ENCODE peak calls at places on chromosomes 12 and 14, in nine cellular contexts. One of them, this sample, is unnamed.

GRCh38 chr14:28629328-28630004 is 137.1 kb upstream of the FOXG1 start:
- DNase-seq in HepG2: no peak
- DNase-seq in GM12891: no peak
- DNase-seq in K562: no peak
- DNase-seq in breast epithelium: no peak
- DNase-seq in Panc1: no peak
- DNase-seq in stomach: no peak
- DNase-seq in suprapubic skin: no peak
- DNase-seq in GM23338: no peak
- DNase-seq in this sample: no peak

GRCh38 chr14:25108959-25109358 is 59.0 kb upstream of the STXBP6 start:
- DNase-seq in GM23338: no peak
- DNase-seq in breast epithelium: no peak
- DNase-seq in Panc1: no peak
- DNase-seq in HepG2: peak
- DNase-seq in stomach: peak
- DNase-seq in K562: no peak
- DNase-seq in suprapubic skin: no peak
- DNase-seq in GM12891: no peak
- DNase-seq in this sample: no peak

GRCh38 chr12:121404734-121405133 is 4.8 kb downstream of the RNF34 start:
- DNase-seq in stomach: peak
- DNase-seq in HepG2: peak
- DNase-seq in K562: no peak
- DNase-seq in GM12891: no peak
- DNase-seq in GM23338: no peak
- DNase-seq in suprapubic skin: no peak
- DNase-seq in Panc1: no peak
- DNase-seq in breast epithelium: peak
- DNase-seq in this sample: no peak

GRCh38 chr12:62191747-62192485 is 68.3 kb upstream of the USP15 start:
- DNase-seq in K562: no peak
- DNase-seq in GM23338: peak
- DNase-seq in stomach: no peak
- DNase-seq in GM12891: peak
- DNase-seq in HepG2: no peak
- DNase-seq in breast epithelium: no peak
- DNase-seq in Panc1: no peak
- DNase-seq in suprapubic skin: peak
- DNase-seq in this sample: peak

GRCh38 chr14:22978873-22979671 is 3.3 kb downstream of the AJUBA start:
- DNase-seq in stomach: no peak
- DNase-seq in GM23338: no peak
- DNase-seq in breast epithelium: no peak
- DNase-seq in Panc1: no peak
- DNase-seq in K562: no peak
- DNase-seq in HepG2: no peak
- DNase-seq in suprapubic skin: peak
- DNase-seq in GM12891: no peak
- DNase-seq in this sample: no peak

GRCh38 chr14:55332654-55333570 is 61.7 kb downstream of the FBXO34 start:
- DNase-seq in K562: no peak
- DNase-seq in HepG2: no peak
- DNase-seq in GM23338: no peak
- DNase-seq in stomach: no peak
- DNase-seq in breast epithelium: no peak
- DNase-seq in GM12891: no peak
- DNase-seq in suprapubic skin: no peak
- DNase-seq in Panc1: no peak
- DNase-seq in this sample: no peak

GRCh38 chr14:31970744-31971143 is 106.4 kb upstream of the ARHGAP5 start:
- DNase-seq in HepG2: no peak
- DNase-seq in stomach: no peak
- DNase-seq in suprapubic skin: no peak
- DNase-seq in breast epithelium: no peak
- DNase-seq in GM12891: no peak
- DNase-seq in GM23338: no peak
- DNase-seq in Panc1: no peak
- DNase-seq in K562: no peak
- DNase-seq in this sample: no peak

GRCh38 chr14:35402323-35403084 is 2.0 kb downstream of the NFKBIA start:
- DNase-seq in K562: no peak
- DNase-seq in Panc1: no peak
- DNase-seq in HepG2: no peak
- DNase-seq in GM12891: no peak
- DNase-seq in GM23338: no peak
- DNase-seq in stomach: no peak
- DNase-seq in suprapubic skin: no peak
- DNase-seq in breast epithelium: no peak
- DNase-seq in this sample: peak

GRCh38 chr12:1769809-1770494 is 50.4 kb upstream of the LRTM2 start:
- DNase-seq in K562: no peak
- DNase-seq in stomach: no peak
- DNase-seq in breast epithelium: no peak
- DNase-seq in HepG2: peak
- DNase-seq in suprapubic skin: no peak
- DNase-seq in Panc1: no peak
- DNase-seq in GM12891: no peak
- DNase-seq in GM23338: no peak
- DNase-seq in this sample: no peak

DNA sequence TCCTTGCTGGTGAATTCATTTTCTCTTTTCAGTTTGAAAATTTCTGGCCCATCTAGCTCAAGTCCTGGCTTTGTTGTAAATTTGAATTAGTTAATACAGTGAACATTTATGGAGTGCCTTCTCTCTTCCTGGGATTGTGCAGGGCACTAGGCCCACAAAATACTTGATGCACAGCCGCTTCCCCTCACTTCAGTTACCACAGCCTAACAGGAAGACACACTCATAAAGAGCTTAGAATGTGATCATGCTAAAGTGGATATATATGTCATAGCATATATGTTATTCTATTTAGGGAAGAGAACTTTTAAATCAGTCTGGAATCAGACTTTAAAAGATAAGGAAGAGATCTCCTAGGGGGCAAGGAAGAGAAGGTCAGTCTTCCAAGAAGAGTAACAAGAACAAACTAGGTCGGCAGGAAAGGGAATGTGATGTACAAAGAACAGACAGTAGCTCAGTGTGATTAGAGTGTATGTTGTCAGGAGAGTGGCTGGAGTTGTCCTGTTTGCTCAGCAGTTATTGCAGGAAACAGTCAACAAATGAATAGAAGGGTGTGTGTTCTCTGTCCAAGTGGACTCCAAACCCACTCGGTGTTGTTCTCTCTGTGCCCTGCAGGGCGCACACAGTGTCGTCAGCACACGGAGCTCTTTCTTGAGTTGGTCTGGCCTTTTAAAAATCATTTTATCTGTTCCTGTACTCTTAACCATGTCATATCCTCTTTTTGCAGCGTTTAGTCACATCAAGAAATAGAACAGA is 74.4 kb downstream of the DAAM1 start:
- DNase-seq in K562: peak
- DNase-seq in suprapubic skin: no peak
- DNase-seq in GM23338: peak
- DNase-seq in breast epithelium: no peak
- DNase-seq in Panc1: no peak
- DNase-seq in HepG2: peak
- DNase-seq in stomach: no peak
- DNase-seq in GM12891: no peak
- DNase-seq in this sample: no peak
- TF ChIP-seq POLR2AphosphoS5 in K562: no peak
- TF ChIP-seq POLR2AphosphoS5 in suprapubic skin: no peak
- TF ChIP-seq POLR2AphosphoS5 in GM23338: no peak
- TF ChIP-seq POLR2AphosphoS5 in breast epithelium: no peak
- TF ChIP-seq POLR2AphosphoS5 in Panc1: no peak
- TF ChIP-seq POLR2AphosphoS5 in HepG2: no peak
- TF ChIP-seq POLR2AphosphoS5 in stomach: no peak
- TF ChIP-seq POLR2AphosphoS5 in GM12891: no peak
- TF ChIP-seq POLR2AphosphoS5 in this sample: no peak

DNA sequence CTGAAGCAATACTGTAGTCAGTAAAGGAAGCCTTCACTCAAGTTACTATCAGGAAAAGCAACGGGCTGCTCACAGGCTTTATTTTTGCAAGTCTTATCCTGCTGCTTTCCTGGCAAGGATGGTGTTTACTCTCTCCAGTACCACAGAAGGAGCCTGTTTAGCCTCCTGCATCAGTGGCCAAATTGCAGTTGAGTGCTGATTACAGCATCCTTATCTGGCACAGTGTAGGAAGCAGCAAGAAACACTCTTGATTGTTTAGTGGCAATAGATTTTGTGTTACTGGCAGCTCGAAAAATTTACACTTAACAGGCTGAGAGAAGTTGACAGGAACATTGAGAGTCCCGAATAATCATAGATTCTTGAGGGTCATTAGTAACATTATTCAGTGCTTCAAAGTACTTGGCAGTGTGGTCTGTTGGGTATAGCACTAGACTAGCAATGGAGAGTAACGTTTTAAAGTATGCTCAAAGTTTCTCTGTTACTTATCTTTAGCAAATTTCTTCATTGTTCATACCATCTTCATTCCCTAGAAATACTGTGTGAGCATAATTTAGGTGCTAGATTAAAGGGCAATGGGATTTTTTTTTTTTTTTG is 11.7 kb downstream of the TULP3 start:
- DNase-seq in suprapubic skin: no peak
- DNase-seq in GM12891: no peak
- DNase-seq in GM23338: no peak
- DNase-seq in stomach: peak
- DNase-seq in Panc1: no peak
- DNase-seq in K562: no peak
- DNase-seq in breast epithelium: no peak
- DNase-seq in HepG2: no peak
- DNase-seq in this sample: peak
- TF ChIP-seq POLR2AphosphoS5 in suprapubic skin: no peak
- TF ChIP-seq POLR2AphosphoS5 in GM12891: no peak
- TF ChIP-seq POLR2AphosphoS5 in GM23338: no peak
- TF ChIP-seq POLR2AphosphoS5 in stomach: peak
- TF ChIP-seq POLR2AphosphoS5 in Panc1: no peak
- TF ChIP-seq POLR2AphosphoS5 in K562: no peak
- TF ChIP-seq POLR2AphosphoS5 in breast epithelium: no peak
- TF ChIP-seq POLR2AphosphoS5 in HepG2: no peak
- TF ChIP-seq POLR2AphosphoS5 in this sample: no peak

GRCh38 chr12:109890620-109891019 is 9.5 kb upstream of the TCHP start:
- DNase-seq in GM12891: no peak
- DNase-seq in Panc1: no peak
- DNase-seq in stomach: no peak
- DNase-seq in K562: no peak
- DNase-seq in breast epithelium: no peak
- DNase-seq in GM23338: no peak
- DNase-seq in suprapubic skin: no peak
- DNase-seq in HepG2: no peak
- DNase-seq in this sample: no peak

GRCh38 chr12:109892748-109893147 is 7.3 kb upstream of the TCHP start:
- DNase-seq in suprapubic skin: no peak
- DNase-seq in breast epithelium: no peak
- DNase-seq in Panc1: no peak
- DNase-seq in K562: no peak
- DNase-seq in GM23338: no peak
- DNase-seq in stomach: no peak
- DNase-seq in HepG2: no peak
- DNase-seq in GM12891: no peak
- DNase-seq in this sample: no peak

GRCh38 chr12:109892165-109892715 is 7.8 kb upstream of the TCHP start:
- DNase-seq in stomach: no peak
- DNase-seq in GM12891: no peak
- DNase-seq in Panc1: no peak
- DNase-seq in HepG2: no peak
- DNase-seq in breast epithelium: no peak
- DNase-seq in K562: no peak
- DNase-seq in GM23338: no peak
- DNase-seq in suprapubic skin: no peak
- DNase-seq in this sample: no peak

GRCh38 chr12:109885616-109886015 is 5.3 kb upstream of the GLTP start:
- DNase-seq in GM12891: no peak
- DNase-seq in HepG2: no peak
- DNase-seq in breast epithelium: no peak
- DNase-seq in GM23338: no peak
- DNase-seq in K562: no peak
- DNase-seq in Panc1: no peak
- DNase-seq in stomach: no peak
- DNase-seq in suprapubic skin: no peak
- DNase-seq in this sample: no peak

DNA sequence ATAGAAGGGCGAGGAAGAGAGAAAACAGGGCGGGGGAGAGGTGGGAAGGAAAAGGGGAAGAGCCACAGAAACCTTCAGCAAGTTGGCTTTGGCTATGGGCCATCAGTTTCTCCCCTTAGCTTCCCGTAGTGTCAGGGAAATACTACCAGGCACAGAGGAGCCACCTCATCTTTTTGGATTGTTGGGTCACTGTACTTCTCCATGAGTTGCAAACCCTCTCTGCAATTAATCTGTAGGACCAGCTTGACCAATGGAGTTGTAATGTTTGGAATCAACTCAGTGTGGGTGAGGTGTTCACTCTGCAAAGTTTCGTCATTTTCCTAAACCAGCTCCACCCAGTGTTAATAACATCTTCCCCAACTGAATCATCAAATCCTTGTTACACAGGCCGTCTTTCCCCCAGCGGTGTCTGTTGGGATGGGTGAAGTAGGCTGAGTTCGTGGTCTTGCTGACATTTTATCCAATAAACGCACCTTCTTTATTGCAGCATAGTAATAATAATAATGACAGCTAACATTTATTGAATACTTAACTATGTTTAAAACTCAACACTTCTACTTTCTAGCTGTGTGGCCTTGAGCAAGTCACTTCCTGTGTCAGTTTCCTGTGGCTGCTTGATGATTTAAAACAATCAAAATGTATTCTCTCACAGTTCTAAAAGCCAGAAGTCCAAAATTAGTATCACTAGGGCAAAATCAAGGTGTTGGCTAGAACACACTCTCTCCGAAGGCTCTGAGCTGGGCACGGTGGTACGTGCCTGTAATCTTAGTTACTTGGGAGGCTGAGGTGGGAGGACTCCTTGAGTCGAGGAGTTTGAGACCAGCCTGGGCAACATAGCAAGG is 8.1 kb upstream of the GLTP start:
- DNase-seq in K562: no peak
- DNase-seq in HepG2: no peak
- DNase-seq in GM12891: no peak
- DNase-seq in GM23338: no peak
- DNase-seq in breast epithelium: no peak
- DNase-seq in Panc1: peak
- DNase-seq in stomach: no peak
- DNase-seq in suprapubic skin: no peak
- DNase-seq in this sample: no peak
- TF ChIP-seq POLR2AphosphoS5 in K562: no peak
- TF ChIP-seq POLR2AphosphoS5 in HepG2: no peak
- TF ChIP-seq POLR2AphosphoS5 in GM12891: no peak
- TF ChIP-seq POLR2AphosphoS5 in GM23338: no peak
- TF ChIP-seq POLR2AphosphoS5 in breast epithelium: no peak
- TF ChIP-seq POLR2AphosphoS5 in Panc1: no peak
- TF ChIP-seq POLR2AphosphoS5 in stomach: no peak
- TF ChIP-seq POLR2AphosphoS5 in suprapubic skin: no peak
- TF ChIP-seq POLR2AphosphoS5 in this sample: no peak

GRCh38 chr12:119176267-119177055 is 2.3 kb upstream of the HSPB8 start:
- DNase-seq in stomach: peak
- DNase-seq in suprapubic skin: peak
- DNase-seq in breast epithelium: peak
- DNase-seq in K562: peak
- DNase-seq in Panc1: peak
- DNase-seq in GM23338: peak
- DNase-seq in HepG2: peak
- DNase-seq in GM12891: no peak
- DNase-seq in this sample: peak
- TF ChIP-seq POLR2AphosphoS5 in stomach: peak
- TF ChIP-seq POLR2AphosphoS5 in suprapubic skin: no peak
- TF ChIP-seq POLR2AphosphoS5 in breast epithelium: peak
- TF ChIP-seq POLR2AphosphoS5 in K562: no peak
- TF ChIP-seq POLR2AphosphoS5 in Panc1: no peak
- TF ChIP-seq POLR2AphosphoS5 in GM23338: no peak
- TF ChIP-seq POLR2AphosphoS5 in HepG2: no peak
- TF ChIP-seq POLR2AphosphoS5 in GM12891: no peak
- TF ChIP-seq POLR2AphosphoS5 in this sample: peak

This sample was measured in sigmoid colon.